ENCODE peak calls at places on chromosomes 16 and 17, in ten cellular contexts. Q, D, X, T, U, A, R, B, Y and K are unnamed samples.

GRCh38 chr16:89442990-89443726 is 47.2 kb downstream of the ANKRD11 start:
- DNase-seq in B (no peak), X (no peak), Q (peak), R (peak), D (peak), A (peak), Y (peak), U (no peak), T (no peak), K (no peak)

GRCh38 chr17:78724544-78724943 is 57.5 kb downstream of the CYTH1 start:
- DNase-seq in T (no peak), Q (no peak), R (no peak), D (no peak), Y (no peak), U (no peak), A (peak), B (no peak), X (no peak), K (no peak)

GRCh38 chr16:87066695-87067556 is 250.3 kb downstream of the C16orf95 start:
- DNase-seq in X (no peak), T (no peak), B (no peak), Q (no peak), R (no peak), A (no peak), Y (no peak), D (no peak), U (no peak), K (no peak)

GRCh38 chr17:68437979-68438877 is 19.1 kb downstream of the WIPI1 start:
- DNase-seq in U (no peak), Y (no peak), T (peak), R (no peak), D (no peak), X (no peak), B (no peak), Q (peak), A (no peak), K (no peak)

GRCh38 chr16:29819506-29819905 is 756 bp upstream of the MVP start:
- DNase-seq in B (no peak), Q (no peak), A (no peak), Y (no peak), R (no peak), U (no peak), X (no peak), D (no peak), T (no peak), K (no peak)

GRCh38 chr17:8120520-8121443 is 2.5 kb upstream of the ALOXE3 start:
- DNase-seq in Y (peak), D (no peak), Q (peak), X (peak), A (peak), T (no peak), R (peak), U (no peak), B (peak), K (no peak)

GRCh38 chr16:12833939-12834338 is 30.3 kb upstream of the CPPED1 start:
- DNase-seq in T (no peak), X (no peak), A (peak), D (peak), Y (no peak), R (peak), U (no peak), B (no peak), Q (peak), K (no peak)

GRCh38 chr17:78818932-78819331 is 21.7 kb downstream of the USP36 start:
- DNase-seq in R (no peak), A (no peak), T (no peak), D (no peak), Y (no peak), X (no peak), Q (no peak), U (no peak), B (no peak), K (no peak)

GRCh38 chr17:42270596-42270995 is 5.6 kb downstream of the STAT5B start:
- DNase-seq in Q (no peak), B (no peak), D (no peak), T (no peak), A (no peak), R (no peak), Y (no peak), U (no peak), X (no peak), K (no peak)

GRCh38 chr17:75983501-75984181 is 4.6 kb downstream of the TEN1 start:
- DNase-seq in X (no peak), Q (peak), R (no peak), B (no peak), A (peak), U (no peak), D (peak), Y (no peak), T (peak), K (no peak)

GRCh38 chr16:72008424-72009216 is at the start of gene DHODH:
- DNase-seq in Y (peak), U (peak), D (peak), B (peak), Q (peak), R (peak), A (peak), X (peak), T (peak), K (peak)

GRCh38 chr16:2874584-2875362 is 8.2 kb upstream of the FLYWCH2 start:
- DNase-seq in D (peak), A (peak), B (peak), U (no peak), T (peak), X (peak), R (peak), Q (peak), Y (peak), K (no peak)

GRCh38 chr16:23071202-23072083 is 77.8 kb downstream of the USP31 start:
- DNase-seq in D (peak), A (peak), Y (no peak), R (no peak), T (no peak), Q (no peak), U (no peak), X (no peak), B (no peak), K (no peak)

GRCh38 chr17:27430882-27431491 is 25.3 kb upstream of the KSR1 start:
- DNase-seq in Y (no peak), A (peak), D (no peak), X (no peak), B (no peak), U (no peak), Q (peak), T (peak), R (peak), K (no peak)

GRCh38 chr16:86508947-86509758 is 1.2 kb upstream of the FOXF1 start:
- DNase-seq in D (peak), T (no peak), Q (peak), A (peak), R (peak), Y (no peak), U (peak), X (no peak), B (no peak), K (no peak)

GRCh38 chr17:6775871-6776405 is at the start of gene FBXO39:
- DNase-seq in X (no peak), A (peak), D (no peak), Q (no peak), U (no peak), Y (no peak), B (no peak), R (no peak), T (no peak), K (no peak)

GRCh38 chr16:10078541-10078949 is 103.7 kb downstream of the GRIN2A start:
- DNase-seq in X (no peak), R (no peak), Y (peak), B (no peak), U (no peak), A (no peak), Q (peak), D (no peak), T (no peak), K (no peak)

GRCh38 chr16:64307431-64307830 is 814.4 kb downstream of the CDH11 start:
- DNase-seq in Q (no peak), X (no peak), D (no peak), A (no peak), T (no peak), R (no peak), B (no peak), U (no peak), Y (no peak), K (no peak)

GRCh38 chr17:65885484-65885883 is 306.4 kb downstream of the CEP112 start:
- DNase-seq in B (no peak), Y (no peak), R (no peak), A (peak), Q (no peak), U (no peak), X (no peak), D (no peak), T (no peak), K (no peak)

GRCh38 chr17:33500141-33500540 is 207.0 kb upstream of the ASIC2 start:
- DNase-seq in B (no peak), Q (no peak), R (no peak), D (no peak), A (no peak), Y (no peak), T (no peak), U (no peak), X (no peak), K (no peak)

GRCh38 chr16:85354623-85355514 is 242.6 kb upstream of the CIBAR2 start:
- DNase-seq in T (no peak), Q (peak), X (no peak), A (peak), Y (no peak), B (no peak), R (peak), D (peak), U (peak), K (no peak)